ENCODE peak calls at places on chromosomes 3 and 15, in five cellular contexts. T, C, J, Y and N are unnamed samples.

GRCh38 chr3:48564022-48564421 is 441 bp upstream of the UCN2 start:
- DNase-seq in C (peak; percentile 50), T (no peak), J (peak; percentile 76), Y (no peak), N (peak; percentile 34)

GRCh38 chr3:140629351-140630137 is 48.3 kb upstream of the TRIM42 start:
- DNase-seq in T (no peak), J (no peak), C (peak; percentile 92), Y (peak; percentile 94), N (peak; percentile 93)

GRCh38 chr15:39580630-39581500 is at the start of gene THBS1:
- DNase-seq in T (peak; percentile 87), Y (peak; percentile 90), C (peak; percentile 88), J (peak; percentile 97), N (peak; percentile 90)

GRCh38 chr3:158725348-158725966 is 6.8 kb downstream of the RARRES1 start:
- DNase-seq in Y (peak; percentile 93), T (no peak), C (peak; percentile 77), J (peak; percentile 75), N (peak; percentile 99)

GRCh38 chr3:33047842-33048834 is 48.8 kb downstream of the GLB1 start:
- DNase-seq in J (no peak), Y (no peak), C (peak; percentile 70), T (no peak), N (no peak)

GRCh38 chr3:127961963-127962362 is 46.9 kb downstream of the KBTBD12 start:
- DNase-seq in Y (no peak), C (peak; percentile 99), T (no peak), J (no peak), N (no peak)

GRCh38 chr3:32873491-32874130 is 55.8 kb downstream of the TRIM71 start:
- DNase-seq in Y (no peak), J (no peak), C (peak; percentile 6), T (no peak), N (no peak)

GRCh38 chr3:46900007-46900292 is 22.4 kb downstream of the PTH1R start:
- DNase-seq in C (no peak), J (no peak), T (peak; percentile 29), Y (no peak), N (no peak)

GRCh38 chr3:125051715-125052581 is 3.8 kb downstream of the HEG1 start:
- DNase-seq in T (peak; percentile 70), J (peak; percentile 88), C (peak; percentile 82), Y (peak; percentile 89), N (peak; percentile 93)

GRCh38 chr3:49673131-49673714 is 928 bp upstream of the APEH start:
- DNase-seq in C (peak; percentile 42), T (no peak), J (no peak), Y (no peak), N (no peak)

GRCh38 chr15:65194826-65195541 is 9.8 kb upstream of the CLPX start:
- DNase-seq in Y (no peak), T (no peak), J (peak; percentile 81), C (no peak), N (peak; percentile 24)

GRCh38 chr3:73602171-73602570 is 22.6 kb downstream of the PDZRN3 start:
- DNase-seq in Y (peak; percentile 91), J (no peak), T (peak; percentile 45), C (peak; percentile 9), N (peak; percentile 94)

GRCh38 chr3:189593581-189593980 is 37.6 kb upstream of the TP63 start:
- DNase-seq in J (no peak), T (no peak), C (peak; percentile 18), Y (peak; percentile 25), N (peak; percentile 92)

GRCh38 chr15:51205050-51205707 is 110.5 kb upstream of the TNFAIP8L3 start:
- DNase-seq in Y (no peak), C (no peak), T (no peak), J (no peak), N (no peak)

GRCh38 chr3:22450785-22451400 is 699.9 kb upstream of the ZNF385D start:
- DNase-seq in C (peak; percentile 2), T (no peak), J (no peak), Y (peak; percentile 3), N (peak; percentile 24)

GRCh38 chr3:157460253-157460652 is 23.6 kb downstream of the PTX3 start:
- DNase-seq in T (no peak), J (no peak), Y (peak; percentile 69), C (no peak), N (peak; percentile 58)

GRCh38 chr3:17500618-17501017 is 241.8 kb downstream of the TBC1D5 start:
- DNase-seq in J (no peak), T (no peak), C (peak; percentile 47), Y (no peak), N (no peak)

GRCh38 chr3:36211656-36211999 is 168.7 kb upstream of the STAC start:
- DNase-seq in Y (no peak), C (no peak), T (no peak), J (no peak), N (no peak)

GRCh38 chr3:11470031-11470853 is 173.5 kb downstream of the VGLL4 start:
- DNase-seq in Y (no peak), J (no peak), T (no peak), C (peak; percentile 11), N (no peak)

GRCh38 chr3:4711680-4711992 is 218.5 kb downstream of the ITPR1 start:
- DNase-seq in T (no peak), Y (no peak), J (no peak), C (no peak), N (no peak)

GRCh38 chr15:87354661-87355410 is 901.7 kb downstream of the NTRK3 start:
- DNase-seq in T (no peak), Y (no peak), J (no peak), C (peak; percentile 92), N (peak; percentile 95)

GRCh38 chr15:73392025-73392424 is 23.3 kb upstream of the HCN4 start:
- DNase-seq in Y (no peak), T (no peak), J (no peak), C (no peak), N (no peak)

GRCh38 chr15:72835289-72835890 is 51.8 kb upstream of the ADPGK start:
- DNase-seq in C (peak; percentile 22), T (no peak), J (no peak), Y (no peak), N (peak; percentile 12)

GRCh38 chr3:53630547-53630946 is 136.1 kb downstream of the CACNA1D start:
- DNase-seq in J (no peak), C (peak; percentile 60), T (no peak), Y (no peak), N (no peak)

GRCh38 chr3:49397470-49397869 is 14.3 kb downstream of the RHOA start:
- DNase-seq in J (no peak), Y (no peak), C (peak; percentile 23), T (no peak), N (peak; percentile 73)

GRCh38 chr3:181383201-181383600 is 328.5 kb upstream of the SOX2 start:
- DNase-seq in T (no peak), C (no peak), J (no peak), Y (no peak), N (no peak)
- H3K4me3 ChIP-seq in T (no peak overlapping the region), C (no peak overlapping the region), J (no peak overlapping the region), Y (no peak overlapping the region), N (no peak overlapping the region)

GRCh38 chr3:31565288-31565687 is 32.6 kb downstream of the STT3B start:
- DNase-seq in C (peak; percentile 13), T (no peak), Y (no peak), J (no peak), N (peak; percentile 71)
- H3K4me3 ChIP-seq in C (no peak overlapping the region), T (no peak overlapping the region), Y (no peak overlapping the region), J (no peak overlapping the region), N (no peak overlapping the region)

DNA sequence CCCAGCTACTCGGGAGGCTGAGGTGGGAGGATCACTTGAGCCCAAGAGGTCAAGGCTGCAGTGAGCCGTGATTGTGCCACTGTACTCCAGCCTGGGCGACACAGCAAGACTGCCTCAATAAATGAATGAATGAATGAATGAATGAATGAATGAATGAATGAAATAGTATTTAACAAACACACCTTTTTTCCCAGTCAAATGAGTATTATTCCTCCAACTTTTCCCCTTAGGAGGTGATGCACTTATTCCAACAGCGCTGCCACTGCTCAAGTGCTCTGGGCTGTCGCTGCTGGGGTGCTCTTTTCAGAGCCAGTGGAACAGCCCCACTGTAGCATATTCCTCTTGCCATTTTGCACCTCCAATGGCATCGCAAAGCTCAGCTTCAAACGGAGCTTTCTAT is 66.8 kb upstream of the RAD18 start:
- DNase-seq in Y (no peak), C (no peak), T (no peak), J (no peak), N (no peak)
- H3K4me3 ChIP-seq in Y (no peak overlapping the region), C (no peak overlapping the region), T (no peak overlapping the region), J (no peak overlapping the region), N (no peak overlapping the region)

DNA sequence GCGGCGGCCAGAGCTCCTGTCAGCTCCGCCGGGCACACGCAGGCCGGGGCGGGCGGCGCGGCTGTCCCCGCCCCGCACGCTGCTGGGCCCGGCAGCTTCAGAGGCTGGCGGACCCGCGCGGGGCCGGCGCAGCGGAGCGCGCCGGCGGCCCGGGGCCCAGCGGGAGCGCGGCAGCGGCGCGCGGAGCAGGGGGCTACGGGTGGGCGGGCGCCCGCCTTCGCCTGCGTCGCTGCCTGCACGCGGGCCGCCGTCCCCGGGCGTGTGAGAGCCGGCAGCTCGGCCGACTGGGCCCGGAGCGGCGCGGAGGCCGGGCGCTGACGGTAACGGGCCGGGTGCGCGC is 476 bp upstream of the MAN2A2 start:
- DNase-seq in J (no peak), C (no peak), T (no peak), Y (no peak), N (no peak)
- H3K4me3 ChIP-seq in J (peak overlapping the region; percentile 68), C (peak overlapping the region; percentile 79), T (peak overlapping the region; percentile 94), Y (peak overlapping the region; percentile 73), N (peak overlapping the region; percentile 84)

DNA sequence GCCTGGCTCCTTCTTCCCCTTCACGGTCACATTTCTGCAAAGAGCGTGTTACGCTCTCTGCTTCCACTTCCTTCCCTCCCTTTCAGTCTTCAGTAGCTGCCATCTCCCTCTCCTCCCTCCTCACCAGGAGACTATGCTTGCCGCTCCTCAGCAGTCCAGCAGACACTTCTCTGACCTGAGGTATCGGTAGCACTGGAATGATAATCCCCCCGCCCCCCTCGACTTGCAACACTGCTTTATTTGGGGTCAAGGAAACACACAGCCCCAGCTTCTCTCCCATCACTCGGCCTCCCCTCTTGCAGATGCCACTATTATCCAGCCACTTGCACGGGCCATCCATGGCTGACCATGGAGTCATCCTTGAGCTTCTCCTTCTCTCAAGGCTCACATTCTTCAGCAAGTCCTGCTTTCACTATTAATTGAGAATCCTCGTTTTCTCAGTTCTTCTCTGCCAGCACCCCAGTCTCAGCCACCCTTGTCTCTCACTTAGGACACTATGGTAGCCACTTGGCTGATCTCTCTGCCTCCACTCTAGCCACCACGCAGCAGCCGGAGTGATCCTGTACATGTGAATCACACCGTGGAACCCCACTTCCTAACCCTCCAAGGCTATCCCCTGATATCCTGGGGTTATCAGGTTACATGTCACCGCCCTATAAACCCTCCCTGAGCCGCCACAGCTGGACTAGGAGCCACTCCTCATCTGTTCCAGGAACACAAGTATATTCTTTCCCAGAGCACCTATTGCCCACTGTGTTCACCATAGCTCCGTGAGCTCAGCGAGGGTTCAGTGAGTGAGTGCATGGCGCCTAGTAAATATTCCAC is 960 bp upstream of the PARP14 start:
- DNase-seq in J (peak; percentile 70), T (no peak), Y (no peak), C (no peak), N (peak; percentile 27)
- H3K4me3 ChIP-seq in J (peak overlapping the region; percentile 75), T (peak overlapping the region; percentile 80), Y (peak overlapping the region; percentile 82), C (peak overlapping the region; percentile 73), N (peak overlapping the region; percentile 81)